ENCODE peak calls at places on chromosomes 13 and 19, in six cellular contexts. W is amygdala; T is activated CD8-positive, alpha-beta memory T cell treated with anti-CD3 and anti-CD28 coated beads, Interleukin-2, amount 50 U/mL, for 48 hours; G is stimulated activated CD4-positive, alpha-beta T cell treated with anti-CD3 and anti-CD28 coated beads, Interleukin-2, amount 100 ng/mL, for 48 hours; A is MCF 10A; F is mucosa of descending colon. V is an unnamed sample.

GRCh38 chr13:42525035-42525504 is 48.9 kb upstream of the TNFSF11 start:
- DNase-seq in T (no peak), F (no peak), G (no peak), W (no peak), A (peak), V (no peak)

GRCh38 chr13:72384186-72384823 is 343.1 kb downstream of the MZT1 start:
- DNase-seq in W (no peak), A (no peak), T (no peak), G (no peak), F (no peak), V (no peak)

GRCh38 chr13:110538632-110539031 is 22.9 kb downstream of the RAB20 start:
- DNase-seq in G (no peak), T (no peak), W (no peak), F (no peak), A (no peak), V (no peak)

GRCh38 chr13:110390572-110390971 is 83.5 kb downstream of the COL4A2 start:
- DNase-seq in G (no peak), F (no peak), A (peak), T (no peak), W (no peak), V (no peak)

GRCh38 chr13:109642358-109642757 is 144.0 kb downstream of the IRS2 start:
- DNase-seq in W (no peak), G (no peak), T (no peak), A (no peak), F (no peak), V (no peak)

GRCh38 chr19:48321372-48321621 is 4.1 kb upstream of the EMP3 start:
- DNase-seq in F (peak), G (peak), A (peak), T (peak), W (peak), V (peak)

GRCh38 chr13:31706105-31706504 is 33.2 kb upstream of the RXFP2 start:
- DNase-seq in G (no peak), W (no peak), A (no peak), F (no peak), T (no peak), V (no peak)

GRCh38 chr19:23957660-23958281 is 43.1 kb downstream of the ZNF726 start:
- DNase-seq in T (no peak), A (peak), F (peak), W (no peak), G (no peak), V (no peak)

GRCh38 chr19:2087621-2088100 is 8.5 kb downstream of the MOB3A start:
- DNase-seq in W (no peak), A (no peak), G (no peak), T (no peak), F (no peak), V (no peak)

GRCh38 chr19:2164020-2164988 is 571 bp downstream of the DOT1L start:
- DNase-seq in F (peak), T (peak), A (no peak), G (no peak), W (no peak), V (peak)

GRCh38 chr19:2680808-2681207 is 21.7 kb downstream of the GNG7 start:
- DNase-seq in T (no peak), F (no peak), A (no peak), G (no peak), W (no peak), V (no peak)

GRCh38 chr13:30619731-30620130 is 2.0 kb downstream of the USPL1 start:
- DNase-seq in G (no peak), A (peak), W (no peak), F (no peak), T (no peak), V (no peak)

GRCh38 chr13:46288570-46289259 is 77.0 kb downstream of the LRRC63 start:
- DNase-seq in F (peak), G (no peak), A (peak), T (no peak), W (no peak), V (no peak)

GRCh38 chr19:5271145-5271544 is 69.5 kb downstream of the PTPRS start:
- DNase-seq in A (peak), G (no peak), T (no peak), W (no peak), F (no peak), V (no peak)

GRCh38 chr19:13234518-13234917 is 84.3 kb downstream of the IER2 start:
- DNase-seq in W (no peak), A (peak), G (peak), T (peak), F (peak), V (peak)

GRCh38 chr13:94674609-94675348 is 37.6 kb downstream of the SOX21 start:
- DNase-seq in A (peak), G (peak), T (peak), F (peak), W (peak), V (no peak)

GRCh38 chr13:73803997-73804396 is 330.2 kb downstream of the KLF12 start:
- DNase-seq in G (no peak), F (no peak), W (no peak), T (no peak), A (peak), V (no peak)

GRCh38 chr19:57708641-57709354 is at the start of gene ZNF154:
- DNase-seq in A (no peak), W (peak), G (no peak), F (peak), T (peak), V (peak)

GRCh38 chr13:40371531-40372125 is 294.8 kb downstream of the FOXO1 start:
- DNase-seq in W (no peak), F (no peak), A (no peak), T (no peak), G (no peak), V (no peak)

GRCh38 chr13:112764028-112764427 is 74.2 kb downstream of the ATP11A start:
- DNase-seq in G (no peak), A (no peak), F (no peak), T (no peak), W (no peak), V (no peak)

GRCh38 chr13:27126877-27127276 is 44.7 kb downstream of the USP12 start:
- DNase-seq in T (no peak), A (no peak), F (no peak), G (no peak), W (no peak), V (no peak)

GRCh38 chr13:107847406-107847805 is 367.9 kb downstream of the LIG4 start:
- DNase-seq in T (no peak), A (no peak), W (no peak), F (no peak), G (no peak), V (no peak)

GRCh38 chr13:74710006-74710405 is 575.8 kb upstream of the KLF12 start:
- DNase-seq in T (no peak), F (no peak), W (no peak), G (no peak), A (peak), V (no peak)

V was measured in left colon.